ENCODE peak calls at places on chromosome X, in six cellular contexts. F is upper lobe of left lung, E is HFFc6, H is MM.1S, R is ovary, K is BJ. W is an unnamed sample.

GRCh38 chrX:11557120-11557519 is 108.6 kb downstream of the ARHGAP6 start:
- DNase-seq in F (no peak), E (peak; percentile 75), H (no peak), R (no peak), K (peak; percentile 12), W (no peak)

GRCh38 chrX:110277609-110278008 is 40.3 kb downstream of the AMMECR1 start:
- DNase-seq in F (no peak), E (no peak), H (no peak), R (no peak), K (no peak), W (no peak)

GRCh38 chrX:11944486-11944885 is 186.4 kb downstream of the MSL3 start:
- DNase-seq in F (no peak), E (peak; percentile 52), H (no peak), R (no peak), K (no peak), W (no peak)

GRCh38 chrX:82973641-82974040 is 534.4 kb upstream of the POU3F4 start:
- DNase-seq in F (peak; percentile 41), E (no peak), H (peak; percentile 91), R (no peak), K (no peak), W (no peak)

GRCh38 chrX:70172226-70172625 is 5.1 kb upstream of the DGAT2L6 start:
- DNase-seq in F (no peak), E (no peak), H (no peak), R (no peak), K (no peak), W (no peak)

GRCh38 chrX:54721424-54721823 is 76.6 kb downstream of the ITIH6 start:
- DNase-seq in F (no peak), E (no peak), H (no peak), R (no peak), K (no peak), W (no peak)

GRCh38 chrX:56564921-56565861 is 1.8 kb downstream of the UBQLN2 start:
- DNase-seq in F (no peak), E (no peak), H (peak; percentile 9), R (no peak), K (no peak), W (no peak)

GRCh38 chrX:40392599-40392998 is 188.2 kb upstream of the ATP6AP2 start:
- DNase-seq in F (no peak), E (no peak), H (no peak), R (no peak), K (no peak), W (no peak)

GRCh38 chrX:9117851-9118250 is 83.9 kb upstream of the FAM9B start:
- DNase-seq in F (no peak), E (peak; percentile 22), H (no peak), R (no peak), K (no peak), W (no peak)

GRCh38 chrX:981791-982626 is 230.4 kb downstream of the CRLF2 start:
- DNase-seq in F (no peak), E (peak; percentile 71), H (no peak), R (no peak), K (no peak), W (no peak)

GRCh38 chrX:68939868-68940267 is 111.0 kb downstream of the EFNB1 start:
- DNase-seq in F (peak; percentile 6), E (no peak), H (no peak), R (no peak), K (no peak), W (no peak)

GRCh38 chrX:71650333-71650969 is 16.9 kb upstream of the LOC101059915 start:
- DNase-seq in F (no peak), E (no peak), H (peak; percentile 58), R (no peak), K (no peak), W (no peak)

GRCh38 chrX:139222511-139223200 is 307.9 kb upstream of the F9 start:
- DNase-seq in F (no peak), E (no peak), H (no peak), R (no peak), K (no peak), W (no peak)

GRCh38 chrX:19072372-19072771 is 49.9 kb downstream of the ADGRG2 start:
- DNase-seq in F (no peak), E (no peak), H (no peak), R (no peak), K (no peak), W (no peak)

GRCh38 chrX:56025872-56026571 is 206.1 kb upstream of the KLF8 start:
- DNase-seq in F (no peak), E (no peak), H (no peak), R (no peak), K (no peak), W (no peak)

GRCh38 chrX:85379174-85379907 is at the start of gene POF1B:
- DNase-seq in F (peak; percentile 21), E (no peak), H (no peak), R (no peak), K (no peak), W (no peak)

GRCh38 chrX:10617964-10618342 is 2.4 kb downstream of the MID1 start:
- DNase-seq in F (no peak), E (peak; percentile 67), H (no peak), R (no peak), K (no peak), W (no peak)

GRCh38 chrX:11647048-11647650 is 18.6 kb downstream of the ARHGAP6 start:
- DNase-seq in F (no peak), E (no peak), H (no peak), R (no peak), K (no peak), W (no peak)

GRCh38 chrX:135974279-135974856 is 580 bp upstream of the MMGT1 start:
- DNase-seq in F (peak; percentile 75), E (peak; percentile 1), H (peak; percentile 44), R (peak; percentile 82), K (no peak), W (no peak)

GRCh38 chrX:106917830-106918500 is 2.2 kb upstream of the CLDN2 start:
- DNase-seq in F (no peak), E (peak; percentile 34), H (no peak), R (no peak), K (no peak), W (no peak)

DNA sequence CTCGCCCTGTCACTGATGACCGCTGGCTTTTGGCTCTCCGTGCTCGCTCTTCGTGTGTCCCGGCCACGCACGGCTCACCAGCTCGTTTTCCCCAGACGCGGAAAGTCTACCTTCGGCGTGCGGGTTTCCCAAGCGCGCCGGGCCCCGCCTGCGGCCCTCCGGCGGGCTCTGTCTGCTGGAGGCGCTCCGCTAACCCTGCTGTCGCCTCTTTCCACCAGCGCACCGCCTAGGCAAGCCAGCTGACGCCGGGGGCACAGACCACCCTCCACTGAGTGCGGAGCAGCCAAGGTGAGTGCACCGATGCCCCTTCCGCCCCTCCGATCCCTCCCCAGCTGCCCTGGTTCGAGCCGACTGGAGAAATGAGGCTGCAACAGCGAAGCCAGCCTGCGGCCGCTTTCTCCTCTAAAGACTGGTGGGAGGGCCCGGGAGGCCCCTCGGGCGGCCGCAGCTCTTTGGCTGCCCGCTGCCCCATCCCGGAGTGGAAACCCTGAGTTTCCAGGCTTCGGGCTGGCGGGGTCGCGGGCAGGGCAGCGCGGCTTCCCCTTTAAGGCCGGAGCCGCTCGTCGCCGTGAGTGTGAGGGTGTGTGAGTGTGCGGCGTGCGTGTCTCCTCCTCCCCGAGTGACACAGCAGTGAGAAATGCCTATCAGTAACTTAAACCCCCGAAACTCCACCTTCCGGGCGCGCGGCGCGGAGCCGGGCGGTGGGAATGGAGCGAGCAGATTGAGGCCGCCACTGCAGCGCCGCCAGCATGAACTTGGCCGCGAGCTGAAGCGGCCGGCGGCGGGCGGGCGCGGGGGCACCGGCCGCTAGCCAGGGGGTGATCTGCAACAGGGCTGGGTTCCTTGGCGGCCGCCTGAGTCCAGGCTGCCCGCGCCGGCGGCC is at the start of gene MAMLD1:
- DNase-seq in F (peak; percentile 64), E (peak; percentile 72), H (peak; percentile 38), R (peak; percentile 78), K (no peak), W (peak; percentile 89)
- TF ChIP-seq CTCF in F (no peak), E (peak; percentile 49), H (no peak), R (peak; percentile 12), K (peak; percentile 31), W (peak; percentile 29)

GRCh38 chrX:38375888-38376287 is 23.5 kb downstream of the OTC start:
- DNase-seq in F (no peak), E (no peak), H (peak; percentile 21), R (no peak), K (no peak), W (no peak)
- TF ChIP-seq CTCF in F (no peak), E (peak; percentile 56), H (peak; percentile 45), R (no peak), K (peak; percentile 46), W (peak; percentile 32)

GRCh38 chrX:31656013-31656412 is 584.2 kb upstream of the FTHL17 start:
- DNase-seq in F (no peak), E (peak; percentile 34), H (no peak), R (no peak), K (peak; percentile 3), W (no peak)

GRCh38 chrX:31661280-31661679 is 589.4 kb upstream of the FTHL17 start:
- DNase-seq in F (no peak), E (no peak), H (no peak), R (no peak), K (no peak), W (no peak)

GRCh38 chrX:31663172-31663571 is 591.3 kb upstream of the FTHL17 start:
- DNase-seq in F (no peak), E (no peak), H (no peak), R (no peak), K (no peak), W (no peak)

GRCh38 chrX:31653395-31653794 is 581.6 kb upstream of the FTHL17 start:
- DNase-seq in F (no peak), E (no peak), H (no peak), R (no peak), K (no peak), W (no peak)

DNA sequence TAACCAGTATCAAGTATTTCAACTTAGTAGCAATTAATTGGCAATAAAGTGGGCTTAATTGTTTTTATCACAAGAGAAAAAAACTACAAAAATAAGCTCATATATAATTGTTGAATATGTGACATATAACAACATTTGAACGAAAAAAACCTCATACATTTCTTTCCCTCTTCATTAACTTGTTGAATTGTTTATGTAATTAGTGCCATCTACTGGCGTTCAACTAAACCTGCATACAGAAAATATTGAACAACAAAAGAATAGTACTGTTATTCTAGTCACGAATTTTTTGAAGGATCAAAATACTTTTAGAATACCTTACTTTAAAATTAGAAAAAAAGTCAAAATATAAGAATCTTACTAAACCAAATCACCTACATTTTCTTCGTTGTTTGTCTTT is 586.5 kb upstream of the FTHL17 start:
- DNase-seq in F (no peak), E (peak; percentile 11), H (peak; percentile 37), R (no peak), K (no peak), W (no peak)
- TF ChIP-seq CTCF in F (peak; percentile 28), E (peak; percentile 76), H (peak; percentile 49), R (peak; percentile 26), K (peak; percentile 31), W (peak; percentile 67)

GRCh38 chrX:134672101-134672500 is 13.8 kb upstream of the PLAC1 start:
- DNase-seq in F (no peak), E (no peak), H (no peak), R (no peak), K (no peak), W (no peak)

GRCh38 chrX:134673123-134673522 is 14.9 kb upstream of the PLAC1 start:
- DNase-seq in F (no peak), E (no peak), H (no peak), R (no peak), K (no peak), W (no peak)

GRCh38 chrX:134669378-134670098 is 11.3 kb upstream of the PLAC1 start:
- DNase-seq in F (peak; percentile 21), E (peak; percentile 89), H (no peak), R (peak; percentile 28), K (peak; percentile 74), W (no peak)

GRCh38 chrX:134671207-134671750 is 13.0 kb upstream of the PLAC1 start:
- DNase-seq in F (no peak), E (peak; percentile 32), H (no peak), R (no peak), K (no peak), W (no peak)

GRCh38 chrX:134670241-134670811 is 12.1 kb upstream of the PLAC1 start:
- DNase-seq in F (peak; percentile 68), E (peak; percentile 76), H (no peak), R (no peak), K (peak; percentile 52), W (no peak)
- TF ChIP-seq CTCF in F (no peak), E (no peak), H (no peak), R (no peak), K (no peak), W (no peak)

W was measured in osteocyte.